ENCODE peak calls at places on chromosomes 12 and 14, in eight cellular contexts. I is AG09309, S is GM10248, P is psoas muscle, H is lower leg skin, Z is AG09319, L is fibroblast of the aortic adventitia, X is B cell. A is an unnamed sample.

GRCh38 chr12:106108187-106108816 is 30.5 kb downstream of the NUAK1 start:
- DNase-seq in I (no peak), P (no peak), X (no peak), H (no peak), Z (no peak), L (peak; percentile 75), S (no peak), A (no peak)

GRCh38 chr12:88658009-88658408 is 77.7 kb upstream of the KITLG start:
- DNase-seq in S (no peak), I (no peak), P (no peak), H (peak; percentile 73), L (peak; percentile 91), X (no peak), Z (no peak), A (no peak)

GRCh38 chr14:65866906-65867305 is 454.4 kb downstream of the FUT8 start:
- DNase-seq in S (no peak), I (no peak), H (no peak), Z (peak; percentile 59), X (no peak), P (no peak), L (peak; percentile 19), A (no peak)

GRCh38 chr14:101780390-101780789 is 18.9 kb downstream of the PPP2R5C start:
- DNase-seq in S (no peak), H (no peak), X (no peak), L (no peak), Z (no peak), I (no peak), P (no peak), A (no peak)

GRCh38 chr12:29102739-29103138 is 46.3 kb upstream of the FAR2 start:
- DNase-seq in H (no peak), S (no peak), Z (no peak), I (no peak), L (no peak), X (no peak), P (no peak), A (no peak)

GRCh38 chr12:124496584-124496983 is 70.8 kb downstream of the NCOR2 start:
- DNase-seq in P (no peak), I (no peak), S (peak; percentile 65), Z (no peak), X (no peak), L (no peak), H (no peak), A (peak; percentile 73)

GRCh38 chr14:20415723-20416622 is 2.7 kb upstream of the TEP1 start:
- DNase-seq in I (no peak), Z (no peak), X (no peak), P (no peak), S (peak; percentile 59), L (peak; percentile 72), H (peak; percentile 40), A (peak; percentile 64)

GRCh38 chr14:37129047-37129446 is 43.4 kb downstream of the SLC25A21 start:
- DNase-seq in Z (no peak), L (no peak), S (no peak), H (no peak), P (no peak), X (no peak), I (no peak), A (no peak)

GRCh38 chr12:4153343-4153892 is 120.1 kb upstream of the CCND2 start:
- DNase-seq in H (no peak), X (peak; percentile 59), I (no peak), P (no peak), L (no peak), S (peak; percentile 78), Z (no peak), A (peak; percentile 80)

GRCh38 chr12:7142057-7142644 is 12.0 kb downstream of the CLSTN3 start:
- DNase-seq in X (peak; percentile 54), I (no peak), P (no peak), Z (no peak), H (no peak), S (peak; percentile 50), L (peak; percentile 56), A (peak; percentile 43)

GRCh38 chr14:74905595-74906142 is 17.4 kb downstream of the RPS6KL1 start:
- DNase-seq in X (peak; percentile 79), H (peak; percentile 63), Z (no peak), I (no peak), L (peak; percentile 62), S (peak; percentile 82), P (peak; percentile 80), A (peak; percentile 80)

GRCh38 chr12:94109154-94109553 is 39.2 kb upstream of the PLXNC1 start:
- DNase-seq in X (no peak), I (no peak), L (peak; percentile 30), H (no peak), Z (no peak), S (peak; percentile 55), P (no peak), A (peak; percentile 29)

GRCh38 chr14:101088395-101088667 is 184.8 kb upstream of the RTL1 start:
- DNase-seq in P (no peak), H (peak; percentile 6), X (no peak), Z (no peak), I (no peak), S (no peak), L (no peak), A (no peak)

GRCh38 chr14:89182326-89182725 is 234.7 kb downstream of the FOXN3 start:
- DNase-seq in S (no peak), H (no peak), X (no peak), Z (no peak), P (no peak), I (no peak), L (no peak), A (no peak)

GRCh38 chr14:76904740-76905569 is 78.7 kb downstream of the LRRC74A start:
- DNase-seq in L (peak; percentile 85), S (peak; percentile 75), X (peak; percentile 86), H (peak; percentile 65), P (peak; percentile 72), Z (peak; percentile 91), I (peak; percentile 96), A (peak; percentile 76)

GRCh38 chr12:94701711-94702110 is 51.4 kb upstream of the TMCC3 start:
- DNase-seq in I (no peak), X (no peak), L (no peak), Z (no peak), P (no peak), H (no peak), S (no peak), A (no peak)

GRCh38 chr14:102540310-102541028 is 30.9 kb upstream of the ANKRD9 start:
- DNase-seq in H (no peak), Z (no peak), S (no peak), X (peak; percentile 17), L (no peak), I (no peak), P (no peak), A (no peak)

GRCh38 chr14:46988312-46988711 is 336.7 kb upstream of the RPL10L start:
- DNase-seq in I (no peak), S (no peak), H (no peak), X (no peak), L (no peak), Z (no peak), P (no peak), A (no peak)

GRCh38 chr12:48003226-48004038 is 844 bp downstream of the COL2A1 start:
- DNase-seq in X (peak; percentile 52), S (no peak), H (no peak), L (peak; percentile 5), Z (no peak), I (no peak), P (no peak), A (peak; percentile 50)

GRCh38 chr12:115870527-115870926 is 407.0 kb downstream of the MED13L start:
- DNase-seq in S (no peak), X (no peak), L (no peak), P (peak; percentile 62), Z (no peak), H (no peak), I (no peak), A (no peak)

GRCh38 chr12:115872919-115873357 is 404.6 kb downstream of the MED13L start:
- DNase-seq in I (no peak), X (no peak), L (no peak), Z (no peak), P (no peak), S (no peak), H (peak; percentile 75), A (no peak)

GRCh38 chr12:115872212-115872611 is 405.3 kb downstream of the MED13L start:
- DNase-seq in H (no peak), Z (no peak), I (no peak), L (no peak), P (no peak), S (no peak), X (no peak), A (no peak)

GRCh38 chr12:115870021-115870420 is 407.5 kb downstream of the MED13L start:
- DNase-seq in S (no peak), Z (no peak), I (no peak), X (no peak), H (no peak), L (no peak), P (peak; percentile 37), A (no peak)

DNA sequence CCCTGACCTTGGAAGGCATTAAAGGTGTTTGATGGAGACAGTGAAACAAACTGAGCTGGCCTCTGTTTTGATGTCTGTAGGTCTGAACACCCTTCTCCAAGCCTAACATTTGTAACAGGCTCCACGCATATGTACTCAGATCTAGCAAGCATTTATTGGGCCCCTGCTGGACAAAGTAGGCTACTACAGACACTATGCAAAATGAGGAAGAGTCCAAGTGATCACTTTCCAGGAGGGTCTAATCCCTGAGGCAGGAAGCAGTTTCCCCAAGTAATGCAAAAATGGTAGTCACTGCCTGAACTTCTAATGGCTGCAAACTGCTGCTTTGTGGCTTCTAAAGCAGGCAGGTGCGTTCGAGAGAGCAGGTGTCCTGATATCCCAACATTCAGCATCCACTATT is 405.8 kb downstream of the MED13L start:
- DNase-seq in S (peak; percentile 39), P (no peak), I (no peak), L (peak; percentile 19), X (no peak), H (no peak), Z (peak; percentile 3), A (peak; percentile 27)
- TF ChIP-seq CTCF in S (peak; percentile 25), P (peak; percentile 59), I (peak; percentile 62), L (peak; percentile 69), X (peak; percentile 54), H (no peak), Z (peak; percentile 51), A (no peak)

GRCh38 chr12:55899035-55899434 is 28.7 kb downstream of the PYM1 start:
- DNase-seq in I (no peak), P (no peak), X (no peak), Z (no peak), S (no peak), L (peak; percentile 24), H (no peak), A (no peak)
- TF ChIP-seq CTCF in I (no peak), P (no peak), X (no peak), Z (no peak), S (no peak), L (no peak), H (no peak), A (no peak)

GRCh38 chr12:72267974-72268373 is 4.2 kb upstream of the TRHDE start:
- DNase-seq in S (no peak), I (no peak), L (no peak), Z (no peak), X (no peak), H (no peak), P (no peak), A (no peak)
- TF ChIP-seq CTCF in S (no peak), I (peak; percentile 44), L (peak; percentile 18), Z (peak; percentile 61), X (no peak), H (no peak), P (no peak), A (peak; percentile 6)

GRCh38 chr14:70259420-70259819 is 70.7 kb upstream of the SLC8A3 start:
- DNase-seq in I (no peak), S (no peak), H (no peak), P (no peak), Z (no peak), L (no peak), X (no peak), A (no peak)

GRCh38 chr14:70254476-70254961 is 65.8 kb upstream of the SLC8A3 start:
- DNase-seq in Z (no peak), L (no peak), S (peak; percentile 49), X (peak; percentile 38), P (peak; percentile 47), H (no peak), I (no peak), A (peak; percentile 70)

GRCh38 chr14:70257526-70257925 is 68.8 kb upstream of the SLC8A3 start:
- DNase-seq in X (no peak), S (peak; percentile 47), L (no peak), P (peak; percentile 32), H (no peak), Z (no peak), I (no peak), A (peak; percentile 48)
- TF ChIP-seq CTCF in X (peak; percentile 28), S (no peak), L (no peak), P (peak; percentile 68), H (no peak), Z (no peak), I (peak; percentile 2), A (peak; percentile 71)

A was measured in GM20000.